ENCODE peak calls at places on chromosome 2, in four cellular contexts. H, R, D and V are unnamed samples.
A peak's percentile ranks its signal among the peaks of the same experiment; 100 is the strongest.

GRCh38 chr2:165902929-165903328 is 50.6 kb downstream of the TTC21B start:
- DNase-seq in H (peak; percentile 29), R (no peak), D (peak; percentile 17), V (no peak)

GRCh38 chr2:112793449-112793978 is 9.2 kb upstream of the IL1A start:
- DNase-seq in H (peak; percentile 52), R (no peak), D (no peak), V (no peak)

GRCh38 chr2:227163998-227164744 is at the start of the genes COL4A3 and COL4A4:
- DNase-seq in H (peak; percentile 64), R (peak; percentile 61), D (peak; percentile 81), V (peak; percentile 74)

GRCh38 chr2:194345347-194345746 is 1311.7 kb upstream of the SLC39A10 start:
- DNase-seq in H (no peak), R (no peak), D (no peak), V (no peak)

GRCh38 chr2:6955523-6956136 is 38.4 kb downstream of the RNF144A start:
- DNase-seq in H (peak; percentile 14), R (no peak), D (no peak), V (peak; percentile 52)

GRCh38 chr2:24577481-24577880 is 86.4 kb downstream of the NCOA1 start:
- DNase-seq in H (peak; percentile 3), R (no peak), D (no peak), V (no peak)

GRCh38 chr2:118943286-118943685 is 1.3 kb downstream of the MARCO start:
- DNase-seq in H (no peak), R (no peak), D (no peak), V (no peak)

GRCh38 chr2:216774620-216775019 is 79.3 kb upstream of the IGFBP5 start:
- DNase-seq in H (peak; percentile 94), R (no peak), D (no peak), V (no peak)

GRCh38 chr2:144580521-144581153 is 60.7 kb upstream of the ZEB2 start:
- DNase-seq in H (no peak), R (no peak), D (no peak), V (peak; percentile 79)

GRCh38 chr2:239536186-239536585 is 135.4 kb upstream of the HDAC4 start:
- DNase-seq in H (no peak), R (no peak), D (no peak), V (no peak)

GRCh38 chr2:30072250-30072842 is 74.5 kb upstream of the YPEL5 start:
- DNase-seq in H (peak; percentile 84), R (peak; percentile 57), D (peak; percentile 69), V (peak; percentile 86)

GRCh38 chr2:99153921-99154604 is 679 bp downstream of the TSGA10 start:
- DNase-seq in H (peak; percentile 33), R (no peak), D (peak; percentile 12), V (peak; percentile 3)

GRCh38 chr2:148026573-148026972 is 5.7 kb downstream of the MBD5 start:
- DNase-seq in H (no peak), R (no peak), D (no peak), V (no peak)

GRCh38 chr2:8216397-8216796 is 465.5 kb upstream of the ID2 start:
- DNase-seq in H (peak; percentile 54), R (no peak), D (no peak), V (no peak)

GRCh38 chr2:9800639-9800974 is 42.7 kb upstream of the TAF1B start:
- DNase-seq in H (peak; percentile 26), R (no peak), D (no peak), V (no peak)

GRCh38 chr2:34107811-34108210 is 508.7 kb upstream of the FAM98A start:
- DNase-seq in H (no peak), R (no peak), D (no peak), V (no peak)

GRCh38 chr2:237642030-237642700 is 14.8 kb downstream of the LRRFIP1 start:
- DNase-seq in H (no peak), R (no peak), D (no peak), V (no peak)

GRCh38 chr2:152051373-152051893 is 47.4 kb downstream of the CACNB4 start:
- DNase-seq in H (no peak), R (no peak), D (no peak), V (no peak)

GRCh38 chr2:226767056-226767813 is 32.4 kb downstream of the IRS1 start:
- DNase-seq in H (no peak), R (no peak), D (peak; percentile 44), V (no peak)

GRCh38 chr2:172208881-172209325 is 106.2 kb upstream of the DLX2 start:
- DNase-seq in H (peak; percentile 66), R (no peak), D (no peak), V (no peak)

GRCh38 chr2:25044990-25045389 is 3.1 kb downstream of the EFR3B start:
- DNase-seq in H (no peak), R (no peak), D (no peak), V (no peak)

GRCh38 chr2:239883326-239884050 is 141.7 kb downstream of the NDUFA10 start:
- DNase-seq in H (no peak), R (no peak), D (no peak), V (no peak)

GRCh38 chr2:79171348-79171958 is 11.9 kb upstream of the REG3A start:
- DNase-seq in H (no peak), R (no peak), D (no peak), V (no peak)

GRCh38 chr2:36369163-36369562 is 13.6 kb downstream of the CRIM1 start:
- DNase-seq in H (no peak), R (no peak), D (no peak), V (no peak)

GRCh38 chr2:12045864-12046291 is 299.4 kb downstream of the LPIN1 start:
- DNase-seq in H (peak; percentile 12), R (no peak), D (peak; percentile 59), V (no peak)
- TF ChIP-seq EZH2phosphoT487 in H (no peak), R (no peak), D (no peak), V (no peak)

GRCh38 chr2:64936809-64937208 is 52.4 kb upstream of the SLC1A4 start:
- DNase-seq in H (no peak), R (no peak), D (no peak), V (no peak)
- H3K4me1 ChIP-seq in H (no peaks in the 10 kb centered on the region), R (no peaks in the 10 kb centered on the region), D (peaks cover 56% of the 10 kb centered on the region), V (peaks cover 11% of the 10 kb centered on the region)

DNA sequence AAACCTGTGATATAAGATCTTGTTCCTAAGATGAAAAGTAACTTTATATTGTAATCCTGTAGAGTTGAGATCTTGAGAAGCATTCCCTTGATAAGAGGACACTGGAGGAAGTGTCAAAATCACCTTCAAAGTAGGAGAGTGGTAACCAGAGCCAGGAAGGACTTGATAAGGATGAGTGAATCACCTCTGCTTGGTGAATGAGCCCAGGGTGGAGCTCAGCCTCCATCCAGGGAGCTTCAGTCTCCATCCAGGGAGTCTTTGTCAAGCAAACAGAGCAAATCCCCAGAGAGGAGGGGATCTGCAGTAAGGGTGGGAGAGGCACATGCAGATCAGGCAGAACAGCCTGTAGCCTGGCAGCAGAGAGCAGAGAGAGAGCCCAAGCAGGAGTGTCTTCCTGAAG is 167.1 kb upstream of the SIX2 start:
- DNase-seq in H (peak; percentile 15), R (no peak), D (no peak), V (no peak)
- H3K79me2 ChIP-seq in H (no peaks in the 10 kb centered on the region), R (no peaks in the 10 kb centered on the region), D (no peaks in the 10 kb centered on the region), V (no peaks in the 10 kb centered on the region)

GRCh38 chr2:176536739-176537138 is 267.5 kb downstream of the MTX2 start:
- DNase-seq in H (peak; percentile 16), R (no peak), D (no peak), V (no peak)

GRCh38 chr2:176533505-176534193 is 264.4 kb downstream of the MTX2 start:
- DNase-seq in H (peak; percentile 26), R (no peak), D (no peak), V (no peak)

GRCh38 chr2:176537932-176538331 is 268.7 kb downstream of the MTX2 start:
- DNase-seq in H (no peak), R (no peak), D (no peak), V (no peak)

GRCh38 chr2:176535480-176536113 is 266.4 kb downstream of the MTX2 start:
- DNase-seq in H (peak; percentile 63), R (no peak), D (no peak), V (no peak)

DNA sequence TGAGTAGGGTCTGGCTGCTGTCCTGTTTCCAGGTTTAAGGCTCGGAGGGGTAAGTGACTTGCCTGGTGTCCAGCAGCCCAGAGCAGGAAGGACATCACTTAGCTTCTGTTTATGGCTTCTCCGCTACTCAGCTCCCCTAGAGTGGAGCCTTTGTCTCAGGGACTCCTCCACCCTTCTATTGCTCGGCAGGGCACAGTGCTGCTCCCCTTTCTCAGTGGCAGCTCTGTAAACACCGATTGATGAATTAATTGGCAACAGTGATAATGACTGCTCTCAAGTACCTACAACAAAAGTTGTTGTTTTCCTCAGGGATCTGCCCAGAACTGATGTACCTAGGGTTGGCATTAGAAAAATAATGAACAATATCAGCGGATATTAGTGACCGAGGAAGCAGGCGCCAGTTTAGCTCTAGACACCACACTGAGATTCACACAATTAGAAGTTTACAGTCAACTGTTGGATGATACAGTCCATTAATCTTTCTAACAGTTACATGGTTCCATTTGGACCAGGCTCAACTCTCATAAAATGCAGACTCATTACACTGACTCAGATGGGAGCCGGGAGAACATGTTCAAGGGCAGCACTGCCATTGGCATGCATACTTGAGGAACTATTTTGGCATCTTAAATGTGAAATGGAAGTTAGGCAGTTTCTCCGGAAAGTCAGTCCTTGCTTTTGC is 265.7 kb downstream of the MTX2 start:
- DNase-seq in H (peak; percentile 96), R (no peak), D (no peak), V (no peak)
- TF ChIP-seq EZH2phosphoT487 in H (no peak), R (no peak), D (no peak), V (no peak)

DNA sequence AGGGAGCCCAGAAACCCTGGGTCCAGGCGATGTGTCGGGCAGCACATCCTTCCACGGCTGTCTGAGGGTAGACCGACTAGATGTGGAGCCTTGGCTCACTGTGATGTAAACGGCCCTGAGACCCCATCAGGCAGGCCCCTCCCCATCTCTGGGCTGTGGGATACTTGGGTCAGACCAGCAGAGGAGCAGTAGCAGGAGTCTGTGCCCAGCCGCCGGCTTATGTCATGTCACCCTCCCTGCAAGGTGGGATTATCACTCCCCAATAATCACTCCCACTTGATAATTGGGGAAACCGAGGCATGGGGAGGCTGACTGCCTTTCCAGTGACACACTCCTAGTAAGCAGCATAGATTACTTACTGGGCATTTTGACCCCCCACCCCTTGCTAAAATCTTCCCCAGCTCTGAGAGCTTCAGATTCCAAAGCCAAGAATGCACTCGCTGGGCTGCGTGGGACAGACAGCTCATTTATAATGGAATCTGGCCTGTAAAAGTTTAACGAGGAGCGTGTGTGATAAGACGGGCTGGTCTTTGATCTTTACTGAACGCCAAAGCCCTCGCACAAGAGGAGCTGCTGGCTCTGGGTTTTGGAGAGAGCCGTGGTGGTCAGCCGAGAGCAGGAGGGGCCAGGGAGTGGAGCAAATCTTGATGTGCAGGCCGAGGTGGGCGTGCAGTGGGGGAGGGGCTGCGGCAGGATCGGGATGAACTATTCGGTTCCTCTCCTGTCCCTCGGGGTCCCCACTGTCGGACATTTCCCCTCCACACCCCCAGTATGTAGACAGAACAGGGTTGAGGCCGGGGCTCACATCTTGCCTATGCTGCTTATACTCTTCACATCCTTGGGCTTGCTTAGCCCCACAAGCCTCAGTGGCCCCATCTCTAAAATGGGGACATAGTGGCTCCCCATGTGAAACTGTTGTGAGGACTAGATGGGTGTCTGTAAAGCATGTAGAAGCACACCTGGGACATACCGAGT is 200.0 kb downstream of the GLI2 start:
- DNase-seq in H (peak; percentile 76), R (no peak), D (no peak), V (peak; percentile 51)
- H3K4me1 ChIP-seq in H (peaks cover 85% of the 10 kb centered on the region), R (peaks cover 30% of the 10 kb centered on the region), D (no peaks in the 10 kb centered on the region), V (peaks cover 6% of the 10 kb centered on the region)

GRCh38 chr2:50538137-50538536 is 493.8 kb downstream of the NRXN1 start:
- DNase-seq in H (no peak), R (no peak), D (no peak), V (no peak)
- H3K79me2 ChIP-seq in H (no peaks in the 10 kb centered on the region), R (no peaks in the 10 kb centered on the region), D (no peaks in the 10 kb centered on the region), V (no peaks in the 10 kb centered on the region)

GRCh38 chr2:201580486-201580885 is 62.8 kb downstream of the TMEM237 start:
- DNase-seq in H (peak; percentile 74), R (no peak), D (no peak), V (no peak)
- TF ChIP-seq EZH2phosphoT487 in H (no peak), R (no peak), D (no peak), V (no peak)